ENCODE peak calls at places on chromosomes 16 and 17, in four cellular contexts. V, U, I and H are unnamed samples.

GRCh38 chr17:47716381-47716780 is 16.7 kb upstream of the TBX21 start:
- DNase-seq in V (no peak), U (no peak), I (no peak), H (no peak)

GRCh38 chr17:40975516-40975915 is 8.6 kb downstream of the KRT40 start:
- DNase-seq in V (no peak), U (no peak), I (no peak), H (no peak)

GRCh38 chr17:55870044-55870443 is 119.2 kb downstream of the PCTP start:
- DNase-seq in V (no peak), U (no peak), I (no peak), H (no peak)

GRCh38 chr17:60173304-60173807 is 23.6 kb downstream of the CA4 start:
- DNase-seq in V (no peak), U (no peak), I (no peak), H (no peak)

GRCh38 chr17:43456661-43457361 is 27.0 kb upstream of the DHX8 start:
- DNase-seq in V (peak), U (no peak), I (peak), H (peak)

GRCh38 chr16:12091569-12092346 is 115.2 kb downstream of the SNX29 start:
- DNase-seq in V (no peak), U (no peak), I (no peak), H (no peak)

GRCh38 chr16:81634380-81635121 is 144.5 kb upstream of the PLCG2 start:
- DNase-seq in V (no peak), U (no peak), I (no peak), H (no peak)

GRCh38 chr17:2059125-2059836 is 4.4 kb downstream of the HIC1 start:
- DNase-seq in V (no peak), U (no peak), I (peak), H (peak)

GRCh38 chr17:65228734-65229390 is 91.7 kb downstream of the RGS9 start:
- DNase-seq in V (no peak), U (no peak), I (no peak), H (no peak)

GRCh38 chr17:64063766-64064224 is 43.4 kb upstream of the ICAM2 start:
- DNase-seq in V (peak), U (peak), I (peak), H (peak)

GRCh38 chr16:3640207-3640606 is 14.3 kb upstream of the DNASE1 start:
- DNase-seq in V (no peak), U (no peak), I (no peak), H (no peak)

GRCh38 chr17:80804466-80804865 is 187.2 kb upstream of the CHMP6 start:
- DNase-seq in V (no peak), U (no peak), I (no peak), H (no peak)

GRCh38 chr16:52453661-52454060 is 93.3 kb downstream of the TOX3 start:
- DNase-seq in V (no peak), U (no peak), I (no peak), H (no peak)

GRCh38 chr17:76296186-76296585 is 11.9 kb downstream of the QRICH2 start:
- DNase-seq in V (no peak), U (no peak), I (no peak), H (no peak)

GRCh38 chr16:21001262-21001661 is 100.7 kb downstream of the LYRM1 start:
- DNase-seq in V (no peak), U (peak), I (peak), H (peak)

GRCh38 chr17:36933174-36934143 is 3.8 kb upstream of the LHX1 start:
- DNase-seq in V (no peak), U (no peak), I (no peak), H (no peak)

GRCh38 chr17:77657821-77658220 is 300.7 kb upstream of the TNRC6C start:
- DNase-seq in V (no peak), U (no peak), I (no peak), H (no peak)

GRCh38 chr17:31788956-31789355 is 70.1 kb downstream of the COPRS start:
- DNase-seq in V (no peak), U (no peak), I (no peak), H (no peak)

GRCh38 chr16:9042943-9043680 is 48.3 kb upstream of the HAPSTR1 start:
- DNase-seq in V (no peak), U (no peak), I (no peak), H (no peak)

GRCh38 chr16:17154981-17155380 is 315.8 kb downstream of the XYLT1 start:
- DNase-seq in V (no peak), U (no peak), I (peak), H (peak)

GRCh38 chr17:74430706-74431567 is 951 bp upstream of the GPRC5C start:
- DNase-seq in V (peak), U (peak), I (peak), H (peak)

GRCh38 chr17:28745052-28745776 is 1.4 kb downstream of the TRAF4 start:
- DNase-seq in V (peak), U (no peak), I (peak), H (peak)

GRCh38 chr17:37884516-37884915 is 39.7 kb upstream of the TBC1D3K start:
- DNase-seq in V (no peak), U (no peak), I (no peak), H (no peak)

GRCh38 chr17:76869209-76869877 is 1.1 kb downstream of the MGAT5B start:
- DNase-seq in V (no peak), U (no peak), I (no peak), H (no peak)

GRCh38 chr16:10598157-10598556 is 17.8 kb upstream of the EMP2 start:
- DNase-seq in V (peak), U (no peak), I (peak), H (no peak)

GRCh38 chr16:54931041-54931756 is 534 bp downstream of the IRX5 start:
- DNase-seq in V (no peak), U (peak), I (no peak), H (peak)

GRCh38 chr16:50244140-50244503 is 22.2 kb upstream of the ADCY7 start:
- DNase-seq in V (no peak), U (no peak), I (no peak), H (no peak)

GRCh38 chr17:66426397-66427033 is 124.1 kb downstream of the PRKCA start:
- DNase-seq in V (no peak), U (no peak), I (no peak), H (no peak)

GRCh38 chr17:80773243-80773991 is 218.2 kb upstream of the CHMP6 start:
- DNase-seq in V (peak), U (no peak), I (no peak), H (no peak)

GRCh38 chr16:86383488-86384262 is 126.7 kb upstream of the FOXF1 start:
- DNase-seq in V (no peak), U (peak), I (no peak), H (peak)

GRCh38 chr17:17702821-17703607 is 21.8 kb downstream of the RAI1 start:
- DNase-seq in V (peak), U (no peak), I (peak), H (no peak)

GRCh38 chr17:10025976-10026785 is 121.1 kb upstream of the RCVRN start:
- DNase-seq in V (no peak), U (no peak), I (no peak), H (no peak)

GRCh38 chr17:4469552-4469951 is 29.1 kb upstream of the SPNS2 start:
- DNase-seq in V (peak), U (no peak), I (peak), H (no peak)

GRCh38 chr17:42513686-42514085 is 22.4 kb upstream of the NAGLU start:
- DNase-seq in V (no peak), U (no peak), I (no peak), H (no peak)

GRCh38 chr16:68972008-68972407 is 128.7 kb downstream of the TANGO6 start:
- DNase-seq in V (no peak), U (no peak), I (no peak), H (no peak)

DNA sequence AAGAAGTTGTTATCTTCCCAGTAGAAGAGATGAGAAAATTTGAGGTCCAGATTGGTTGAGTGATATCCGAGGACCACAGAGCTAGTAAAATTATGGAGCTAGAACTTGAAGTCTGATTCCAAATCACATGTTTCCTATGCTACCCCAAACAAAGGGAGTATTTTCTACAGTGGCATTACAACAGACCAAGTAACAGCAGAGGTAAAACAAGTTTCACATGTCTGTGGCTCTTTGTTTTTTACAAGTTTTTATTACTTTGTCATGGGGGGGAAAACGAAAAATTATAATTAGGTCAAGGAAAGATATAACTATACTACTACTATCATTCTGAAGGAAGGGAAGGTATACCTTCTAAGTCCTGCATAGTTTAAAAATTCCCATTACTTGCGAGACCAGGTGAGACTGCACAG is 49.4 kb downstream of the KANSL1 start:
- DNase-seq in V (no peak), U (no peak), I (no peak), H (no peak)
- H3K27ac ChIP-seq in V (no peak), U (no peak), I (peak), H (no peak)

DNA sequence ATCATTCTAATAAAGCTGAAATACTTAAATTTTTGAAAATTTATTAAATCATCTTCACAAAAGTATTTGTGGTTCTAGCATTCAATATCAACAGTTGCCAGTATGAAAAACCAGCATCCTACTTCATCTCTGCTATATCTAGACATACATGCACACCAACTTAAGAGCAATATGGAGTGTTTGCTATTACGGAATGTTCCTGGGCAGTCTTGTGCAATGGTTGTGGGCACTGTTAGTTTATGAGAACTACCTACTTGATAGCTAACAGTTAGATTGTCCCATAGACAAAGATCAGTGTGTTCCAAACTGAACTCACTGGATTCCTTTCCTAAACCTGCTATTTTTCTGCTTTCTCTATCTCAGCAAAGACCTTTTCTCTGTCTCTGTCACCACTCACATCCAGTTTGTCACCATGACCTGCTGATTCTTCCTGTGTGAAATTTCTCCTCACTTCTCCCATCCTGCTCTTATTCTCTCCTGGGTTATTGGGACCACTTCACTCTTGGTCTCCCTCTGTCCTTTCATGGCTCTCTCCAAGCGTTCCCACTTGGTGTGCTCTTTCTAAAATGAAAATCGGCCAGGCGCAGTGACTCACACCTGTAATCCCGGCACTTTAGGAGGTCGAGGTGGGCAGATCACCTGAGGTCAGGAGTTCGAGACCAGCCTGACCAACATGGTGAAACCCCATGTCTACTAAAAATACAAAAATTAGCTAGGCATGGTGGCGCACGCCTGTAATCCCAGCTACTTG is 27.7 kb downstream of the CNTROB start:
- DNase-seq in V (no peak), U (no peak), I (no peak), H (no peak)
- TF ChIP-seq CTCF in V (no peak), U (no peak), I (no peak), H (no peak)

GRCh38 chr17:57988301-57989010 is 402 bp upstream of the VEZF1 start:
- DNase-seq in V (peak), U (peak), I (peak), H (peak)
- H3K27ac ChIP-seq in V (peak), U (peak), I (peak), H (peak)

DNA sequence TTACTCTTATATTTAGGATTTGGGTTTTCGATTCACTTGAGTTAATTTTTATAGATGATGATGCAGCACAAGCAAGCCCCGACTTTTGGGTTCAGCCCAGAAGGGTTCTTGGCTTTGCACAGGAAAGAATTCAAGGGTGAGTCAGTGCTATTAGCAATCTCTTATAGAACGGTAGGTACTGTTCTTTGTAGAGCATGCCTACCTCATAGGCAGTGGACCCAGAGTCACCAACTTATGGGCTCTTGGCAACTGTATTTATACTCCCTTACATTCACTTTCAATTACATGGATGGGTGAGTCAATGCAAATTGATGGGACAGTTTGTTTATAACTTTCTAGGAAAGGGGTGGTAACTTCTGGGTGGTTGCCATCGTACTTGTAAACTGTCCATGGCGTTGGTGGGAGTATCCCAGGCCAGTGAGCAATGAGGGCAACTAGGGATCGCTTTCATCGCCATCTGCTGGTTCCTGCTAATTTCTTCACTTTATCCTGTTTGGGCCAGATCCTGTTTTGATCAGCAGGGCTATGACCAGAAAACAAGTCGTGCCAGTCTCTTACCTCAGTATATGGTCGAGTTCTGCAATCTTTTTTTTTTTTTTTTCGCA is 362.6 kb downstream of the CNTNAP4 start:
- DNase-seq in V (no peak), U (peak), I (no peak), H (peak)
- TF ChIP-seq CTCF in V (no peak), U (peak), I (no peak), H (no peak)

GRCh38 chr17:58506354-58507080 is 7.9 kb downstream of the MTMR4 start:
- DNase-seq in V (no peak), U (no peak), I (no peak), H (no peak)
- H3K27ac ChIP-seq in V (peak), U (no peak), I (peak), H (no peak)

DNA sequence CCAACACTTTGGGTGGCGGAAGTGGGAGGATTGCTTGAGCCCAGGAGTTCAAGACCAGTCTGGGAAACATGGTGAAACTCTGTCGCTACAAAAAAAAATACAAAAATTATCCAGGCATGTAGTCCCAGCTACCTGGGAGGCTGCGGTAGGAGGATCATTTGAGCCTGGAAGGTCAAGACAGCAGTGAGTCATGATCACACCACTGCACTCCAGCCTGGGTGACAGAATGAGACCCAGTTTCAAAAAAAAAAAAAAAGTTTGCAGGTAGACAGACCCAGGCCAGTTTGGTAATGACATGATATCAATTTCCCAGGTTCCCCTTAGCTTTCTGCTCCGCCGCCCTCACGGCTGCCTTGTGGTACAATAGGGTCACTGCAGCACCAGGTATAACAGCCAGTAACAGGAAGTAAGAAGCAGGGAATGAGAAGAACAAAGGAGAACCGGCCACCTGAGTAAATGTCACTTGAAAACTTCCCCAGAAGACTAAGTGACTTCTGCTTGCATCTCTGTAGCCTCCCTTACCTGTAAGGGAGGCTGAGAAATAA is 201.2 kb upstream of the HSBP1 start:
- DNase-seq in V (no peak), U (peak), I (no peak), H (no peak)
- TF ChIP-seq CTCF in V (no peak), U (no peak), I (no peak), H (no peak)

GRCh38 chr17:78724544-78724943 is 57.5 kb downstream of the CYTH1 start:
- DNase-seq in V (peak), U (no peak), I (peak), H (peak)
- H3K27ac ChIP-seq in V (peak), U (no peak), I (peak), H (no peak)

DNA sequence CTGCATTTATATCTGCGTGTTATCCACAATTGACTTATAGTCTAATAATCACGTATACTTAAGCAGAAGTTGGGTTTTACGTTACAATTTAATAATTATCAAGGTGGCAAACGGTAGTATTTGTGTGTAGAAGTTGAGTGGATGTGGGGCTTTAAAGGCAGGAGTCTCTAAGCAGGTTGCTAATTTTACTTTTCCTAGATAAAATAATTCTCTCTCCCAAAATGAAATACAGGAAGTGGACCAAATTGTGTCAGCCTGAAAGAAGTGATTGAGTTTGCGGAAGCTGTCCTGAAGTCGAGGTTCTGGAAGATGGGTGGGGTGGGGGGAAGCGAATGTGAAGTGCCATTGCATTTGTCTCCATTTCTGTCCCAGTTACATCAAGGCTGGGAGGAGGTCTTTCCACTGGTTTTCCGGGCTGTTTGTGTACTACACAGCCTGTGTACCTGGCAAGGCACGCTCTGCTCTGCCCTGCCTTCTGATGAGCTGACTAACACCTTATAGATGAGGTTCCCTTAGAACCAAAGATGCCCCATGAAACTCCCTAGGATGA is 385.1 kb downstream of the WWOX start:
- DNase-seq in V (no peak), U (no peak), I (no peak), H (no peak)
- TF ChIP-seq CTCF in V (no peak), U (no peak), I (no peak), H (no peak)

DNA sequence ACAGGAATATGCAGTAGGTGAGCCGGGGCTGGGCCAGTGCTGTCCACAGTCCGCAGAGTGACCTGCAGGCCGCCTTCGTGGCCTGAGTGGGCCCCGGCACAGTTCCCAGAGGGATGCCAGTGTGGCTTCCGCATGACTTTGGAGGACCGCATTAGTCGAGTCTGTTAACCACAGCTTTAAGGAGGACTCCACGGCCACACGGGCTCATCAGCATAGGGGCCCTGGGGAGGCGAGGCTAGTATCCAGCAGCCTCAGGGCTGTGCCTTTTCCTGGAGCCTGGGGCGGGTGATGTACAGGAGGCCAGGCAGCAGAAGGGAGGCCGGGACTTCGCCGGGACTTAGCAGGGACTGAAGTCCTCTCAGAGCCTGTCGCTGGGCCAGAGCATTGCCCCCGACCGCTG is 13.2 kb downstream of the TSC2 start:
- DNase-seq in V (no peak), U (no peak), I (no peak), H (no peak)
- H3K27ac ChIP-seq in V (no peak), U (no peak), I (no peak), H (no peak)

GRCh38 chr17:14688134-14688533 is 387.3 kb downstream of the HS3ST3B1 start:
- DNase-seq in V (no peak), U (no peak), I (no peak), H (no peak)
- TF ChIP-seq CTCF in V (no peak), U (no peak), I (no peak), H (no peak)